ENCODE peak calls at places on chromosomes 6 and 20, in four cellular contexts. H is tibial nerve, J is spleen, O is HCT116. K is an unnamed sample.

GRCh38 chr6:100549406-100550167 is 84.9 kb upstream of the SIM1 start:
- DNase-seq in O (no peak), H (no peak), J (no peak), K (no peak)

GRCh38 chr6:162940426-162940825 is 212.7 kb downstream of the PACRG start:
- DNase-seq in O (no peak), H (no peak), J (no peak), K (no peak)

GRCh38 chr20:51528263-51529026 is 14.1 kb downstream of the NFATC2 start:
- DNase-seq in J (no peak), O (no peak), H (no peak), K (peak; percentile 40)

GRCh38 chr6:109579361-109579760 is 96.3 kb upstream of the ZBTB24 start:
- DNase-seq in J (no peak), H (no peak), O (no peak), K (no peak)

GRCh38 chr6:168130168-168130651 is 51.2 kb upstream of the FRMD1 start:
- DNase-seq in J (no peak), O (no peak), H (no peak), K (no peak)

GRCh38 chr6:106005954-106006353 is 80.2 kb upstream of the PRDM1 start:
- DNase-seq in O (no peak), H (no peak), J (no peak), K (no peak)

GRCh38 chr6:3226422-3227362 is 761 bp downstream of the TUBB2B start:
- DNase-seq in O (no peak), H (no peak), J (no peak), K (peak; percentile 27)

GRCh38 chr20:21137078-21137477 is 11.2 kb downstream of the KIZ start:
- DNase-seq in O (no peak), H (no peak), J (no peak), K (no peak)

GRCh38 chr20:46703435-46703834 is 6.0 kb upstream of the SLC2A10 start:
- DNase-seq in H (no peak), J (no peak), O (no peak), K (no peak)

GRCh38 chr20:9068232-9068781 is 580 bp upstream of the PLCB4 start:
- DNase-seq in O (no peak), H (no peak), J (peak; percentile 69), K (no peak)

GRCh38 chr6:168160506-168161370 is 81.7 kb upstream of the FRMD1 start:
- DNase-seq in H (no peak), J (no peak), O (no peak), K (no peak)

GRCh38 chr20:43721097-43721428 is 5.7 kb downstream of the GTSF1L start:
- DNase-seq in O (no peak), H (no peak), J (no peak), K (no peak)

GRCh38 chr6:69155467-69155866 is 520.4 kb downstream of the ADGRB3 start:
- DNase-seq in O (no peak), J (no peak), H (no peak), K (no peak)

GRCh38 chr20:64038579-64039292 is 2.8 kb downstream of the C20orf204 start:
- DNase-seq in H (no peak), O (peak; percentile 48), J (peak; percentile 97), K (peak; percentile 79)

GRCh38 chr6:7262037-7262461 is 51.0 kb downstream of the SSR1 start:
- DNase-seq in H (no peak), J (peak; percentile 78), O (no peak), K (peak; percentile 57)

GRCh38 chr6:90249044-90249443 is 47.6 kb downstream of the BACH2 start:
- DNase-seq in H (no peak), O (no peak), J (no peak), K (no peak)

GRCh38 chr20:54067606-54068174 is 2.7 kb downstream of the BCAS1 start:
- DNase-seq in H (no peak), O (peak; percentile 97), J (no peak), K (peak; percentile 91)

GRCh38 chr6:83252717-83253116 is 59.6 kb downstream of the RWDD2A start:
- DNase-seq in O (no peak), J (no peak), H (no peak), K (no peak)

GRCh38 chr20:58069207-58069606 is 159.2 kb downstream of the ANKRD60 start:
- DNase-seq in J (peak; percentile 41), H (no peak), O (no peak), K (no peak)

GRCh38 chr20:57620999-57621398 is 773 bp upstream of the ZBP1 start:
- DNase-seq in H (no peak), J (peak; percentile 90), O (no peak), K (no peak)

GRCh38 chr20:59458645-59459044 is 145.7 kb upstream of the PHACTR3 start:
- DNase-seq in O (no peak), H (no peak), J (peak; percentile 15), K (no peak)

GRCh38 chr6:90175627-90176538 is 120.8 kb downstream of the BACH2 start:
- DNase-seq in O (no peak), H (no peak), J (no peak), K (no peak)

GRCh38 chr6:166707045-166707444 is 80.0 kb upstream of the RPS6KA2 start:
- DNase-seq in H (no peak), O (no peak), J (peak; percentile 82), K (peak; percentile 66)

GRCh38 chr6:37826993-37827392 is 7.5 kb downstream of the ZFAND3 start:
- DNase-seq in J (no peak), O (no peak), H (no peak), K (no peak)

GRCh38 chr6:117906905-117907599 is at the start of gene SLC35F1:
- DNase-seq in O (no peak), J (no peak), H (no peak), K (peak; percentile 29)

GRCh38 chr6:71012871-71013456 is 56.1 kb upstream of the B3GAT2 start:
- DNase-seq in H (no peak), O (peak; percentile 42), J (no peak), K (peak; percentile 66)

GRCh38 chr20:23311932-23312331 is 38.7 kb upstream of the NXT1 start:
- DNase-seq in H (no peak), J (no peak), O (no peak), K (peak; percentile 43)

GRCh38 chr20:49276895-49277785 is 717 bp downstream of the ZNFX1 start:
- DNase-seq in J (peak; percentile 91), O (no peak), H (peak; percentile 14), K (peak; percentile 51)

GRCh38 chr6:26295691-26296555 is 69.1 kb upstream of the BTN3A2 start:
- DNase-seq in O (peak; percentile 61), H (no peak), J (no peak), K (peak; percentile 91)

GRCh38 chr6:26299286-26300042 is 65.5 kb upstream of the BTN3A2 start:
- DNase-seq in H (no peak), J (no peak), O (no peak), K (no peak)

GRCh38 chr6:26296556-26296856 is 68.5 kb upstream of the BTN3A2 start:
- DNase-seq in J (no peak), O (no peak), H (no peak), K (no peak)

GRCh38 chr6:26294276-26294675 is 70.7 kb upstream of the BTN3A2 start:
- DNase-seq in O (no peak), J (no peak), H (no peak), K (no peak)

DNA sequence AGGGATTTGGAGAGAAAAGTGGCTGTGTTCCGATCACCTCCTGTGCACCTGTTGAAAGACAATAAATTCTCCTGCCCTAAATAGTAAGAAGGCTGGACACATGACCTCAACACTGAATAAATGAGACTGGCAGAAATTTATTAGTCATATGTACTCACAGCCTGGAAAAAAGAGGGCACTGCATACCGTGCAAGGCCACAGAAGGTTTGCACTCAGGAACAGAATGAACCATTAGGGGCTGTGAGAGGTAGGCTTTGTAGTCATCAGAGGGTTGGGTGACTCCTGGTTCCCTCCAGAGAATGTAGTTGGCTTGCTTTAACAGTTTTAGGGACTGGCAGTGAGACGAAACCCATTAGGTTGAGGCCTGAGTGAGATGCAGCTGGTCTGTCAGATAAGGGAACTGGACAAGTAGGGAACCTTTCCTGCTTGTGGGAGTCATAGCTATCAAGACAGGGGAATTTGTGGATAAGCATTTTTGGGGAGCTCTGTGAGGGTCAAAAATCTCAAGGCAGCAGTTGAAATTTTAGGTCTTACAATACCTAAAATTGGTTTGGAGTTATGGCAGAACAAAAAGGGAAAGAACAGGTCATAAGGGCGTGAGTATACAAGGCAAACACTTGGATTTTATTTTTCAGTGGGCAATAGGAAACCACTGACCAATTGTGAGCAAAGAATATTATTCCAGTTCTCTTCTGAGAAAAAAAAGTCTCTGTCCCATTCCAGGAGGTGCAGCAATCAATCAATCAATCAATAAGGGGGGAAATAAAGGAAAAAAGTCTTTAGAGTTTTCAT is 67.9 kb upstream of the BTN3A2 start:
- DNase-seq in H (no peak), J (no peak), O (no peak), K (peak; percentile 71)
- TF ChIP-seq POLR2A in H (no peak), J (no peak), O (no peak), K (peak; percentile 31)

GRCh38 chr6:80004199-80005072 is at the start of gene TTK:
- DNase-seq in O (peak; percentile 89), J (peak; percentile 97), H (peak; percentile 80), K (peak; percentile 97)
- TF ChIP-seq POLR2A in O (peak; percentile 27), J (no peak), H (peak; percentile 42), K (peak; percentile 87)

GRCh38 chr6:147195510-147195909 is 8.7 kb upstream of the STXBP5 start:
- DNase-seq in O (no peak), H (no peak), J (no peak), K (no peak)

GRCh38 chr6:147194652-147195403 is 9.4 kb upstream of the STXBP5 start:
- DNase-seq in H (no peak), O (no peak), J (no peak), K (peak; percentile 48)

GRCh38 chr6:147195987-147196386 is 8.2 kb upstream of the STXBP5 start:
- DNase-seq in O (no peak), H (no peak), J (no peak), K (no peak)

GRCh38 chr6:147192278-147192911 is 11.8 kb upstream of the STXBP5 start:
- DNase-seq in H (no peak), J (no peak), O (no peak), K (no peak)

GRCh38 chr6:147190556-147190955 is 13.7 kb upstream of the STXBP5 start:
- DNase-seq in H (no peak), O (no peak), J (no peak), K (no peak)
- TF ChIP-seq POLR2A in H (no peak), O (no peak), J (no peak), K (no peak)

GRCh38 chr6:84773431-84774173 is 9.2 kb upstream of the TBX18 start:
- DNase-seq in O (no peak), J (peak; percentile 73), H (peak; percentile 21), K (peak; percentile 30)
- TF ChIP-seq POLR2A in O (no peak), J (no peak), H (no peak), K (no peak)

GRCh38 chr6:144321839-144322591 is 36.9 kb downstream of the UTRN start:
- DNase-seq in J (no peak), O (no peak), H (no peak), K (no peak)
- TF ChIP-seq POLR2A in J (no peak), O (no peak), H (no peak), K (no peak)

GRCh38 chr6:112037783-112038216 is 16.1 kb upstream of the CCN6 start:
- DNase-seq in J (no peak), O (no peak), H (peak; percentile 80), K (no peak)
- TF ChIP-seq POLR2A in J (no peak), O (no peak), H (no peak), K (no peak)

GRCh38 chr6:157988700-157989063 is 7.0 kb downstream of the SYNJ2 start:
- DNase-seq in O (no peak), J (peak; percentile 47), H (no peak), K (no peak)
- TF ChIP-seq POLR2A in O (no peak), J (no peak), H (no peak), K (no peak)

K was measured in erythroblast.